ENCODE peak calls at places on chromosome 13, in seven cellular contexts. R is Panc1, Y is GM12878, Z is K562, D is GM23338, S is HepG2, M is HCT116. G is an unnamed sample. For H3K4me1, the result is how much of the 10 kb centered on the place peaks cover.

GRCh38 chr13:100721885-100722512 is 47.4 kb upstream of the TMTC4 start:
- ATAC-seq in D (peak), R (peak), Z (peak), Y (peak), M (peak), S (peak), G (no peak)

GRCh38 chr13:88979465-88980180 is 1308.5 kb downstream of the SLITRK5 start:
- ATAC-seq in M (no peak), Z (no peak), R (no peak), Y (peak), D (no peak), S (no peak), G (no peak)

GRCh38 chr13:51518847-51519246 is 65.4 kb upstream of the WDFY2 start:
- ATAC-seq in R (no peak), M (no peak), D (no peak), Y (peak), S (no peak), Z (no peak), G (no peak)

GRCh38 chr13:49812806-49813205 is 20.3 kb upstream of the KPNA3 start:
- ATAC-seq in Y (no peak), M (no peak), D (no peak), Z (no peak), R (no peak), S (no peak), G (no peak)

GRCh38 chr13:50731400-50731799 is 112.1 kb downstream of the DLEU7 start:
- ATAC-seq in Y (peak), D (no peak), R (no peak), Z (no peak), M (no peak), S (no peak), G (no peak)

GRCh38 chr13:74066937-74067336 is 67.3 kb downstream of the KLF12 start:
- ATAC-seq in S (no peak), D (no peak), M (no peak), R (no peak), Z (no peak), Y (no peak), G (no peak)

GRCh38 chr13:69264362-69265334 is 843.0 kb upstream of the ATXN8OS start:
- ATAC-seq in M (no peak), Z (peak), Y (peak), S (no peak), D (no peak), R (no peak), G (no peak)

GRCh38 chr13:78960881-78961280 is 301.9 kb upstream of the OBI1 start:
- ATAC-seq in S (no peak), Z (no peak), M (no peak), Y (no peak), R (no peak), D (no peak), G (no peak)

GRCh38 chr13:33119886-33120543 is 103.8 kb downstream of the KL start:
- ATAC-seq in Y (no peak), S (no peak), Z (no peak), R (peak), D (no peak), M (peak), G (no peak)

GRCh38 chr13:100788540-100788939 is 113.9 kb upstream of the TMTC4 start:
- ATAC-seq in Y (no peak), M (no peak), S (no peak), D (no peak), R (no peak), Z (no peak), G (no peak)

GRCh38 chr13:34421849-34422475 is 520.1 kb upstream of the NBEA start:
- ATAC-seq in Z (no peak), D (no peak), M (no peak), Y (no peak), R (no peak), S (no peak), G (peak)

GRCh38 chr13:50344717-50345116 is 329.5 kb downstream of the KCNRG start:
- ATAC-seq in D (no peak), S (no peak), Y (no peak), Z (no peak), R (no peak), M (no peak), G (no peak)

GRCh38 chr13:50255639-50256038 is 240.4 kb downstream of the KCNRG start:
- ATAC-seq in R (no peak), D (no peak), Y (no peak), S (no peak), Z (no peak), M (no peak), G (no peak)

GRCh38 chr13:97301382-97302095 is 79.4 kb downstream of the MBNL2 start:
- ATAC-seq in M (no peak), Z (no peak), Y (no peak), D (no peak), S (no peak), R (no peak), G (no peak)

GRCh38 chr13:106234656-106235055 is 300.8 kb downstream of the EFNB2 start:
- ATAC-seq in Z (no peak), Y (no peak), R (no peak), M (no peak), S (no peak), D (no peak), G (no peak)

GRCh38 chr13:49777746-49778614 is 14.5 kb downstream of the KPNA3 start:
- ATAC-seq in R (no peak), M (no peak), Z (no peak), S (peak), D (no peak), Y (peak), G (no peak)

GRCh38 chr13:23147827-23148226 is 33.0 kb upstream of the SGCG start:
- ATAC-seq in R (no peak), S (no peak), Z (no peak), D (peak), M (peak), Y (no peak), G (no peak)

GRCh38 chr13:46607768-46608553 is 55.0 kb downstream of the LRCH1 start:
- ATAC-seq in Z (no peak), D (peak), S (peak), M (peak), R (no peak), Y (peak), G (no peak)

GRCh38 chr13:106520205-106521004 is 15.1 kb downstream of the EFNB2 start:
- ATAC-seq in M (peak), Y (no peak), Z (no peak), R (no peak), S (no peak), D (peak), G (no peak)

GRCh38 chr13:56975647-56976046 is 165.1 kb upstream of the PRR20A start:
- ATAC-seq in D (no peak), Y (no peak), Z (no peak), R (no peak), M (no peak), S (no peak), G (no peak)

DNA sequence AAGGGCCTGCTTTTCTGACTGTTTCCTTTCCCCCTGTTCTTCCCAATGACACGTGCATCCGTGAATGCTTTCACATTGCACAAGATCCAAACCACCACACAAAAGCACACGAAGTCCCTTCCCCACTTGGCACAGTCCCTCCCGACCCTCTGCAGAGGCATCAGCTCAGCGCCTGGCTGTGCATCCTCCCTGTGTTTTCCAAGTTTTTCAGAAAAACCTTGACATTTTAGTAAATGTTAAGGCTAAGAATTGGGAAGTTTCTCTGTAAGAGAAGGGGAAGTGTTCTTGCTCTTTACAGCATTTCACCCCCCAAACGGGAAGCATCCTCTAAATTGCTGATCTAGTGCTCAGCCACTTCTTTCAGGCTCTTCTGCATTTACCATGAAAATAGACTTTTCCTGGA is 94.5 kb upstream of the TM9SF2 start:
- ATAC-seq in M (no peak), R (no peak), S (no peak), Y (no peak), D (no peak), Z (no peak), G (peak)
- TF ChIP-seq POLR2AphosphoS5 in M (no peak), R (no peak), S (no peak), Y (no peak), D (no peak), Z (no peak), G (no peak)

DNA sequence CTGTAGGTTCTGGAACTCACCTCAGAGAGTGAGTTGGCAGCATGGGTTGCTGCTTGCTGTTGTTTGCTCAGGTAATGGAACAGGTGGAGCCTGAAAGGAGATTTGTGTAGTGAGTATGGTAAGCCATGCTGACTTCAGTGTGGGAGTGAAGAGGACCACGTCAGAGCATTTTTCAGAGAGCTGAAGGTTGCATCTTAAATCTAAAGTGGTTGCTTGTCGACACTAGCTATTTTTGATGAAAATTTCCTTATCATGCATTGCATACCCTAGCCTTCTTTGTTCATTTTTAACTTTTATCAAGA is 57.6 kb upstream of the CYSLTR2 start:
- ATAC-seq in Z (no peak), R (no peak), S (no peak), Y (no peak), M (no peak), D (no peak), G (no peak)
- H3K4me1 ChIP-seq in Z (under half), R (under half), S (half or more), Y (under half), M (under half), D (under half), G (under half)

GRCh38 chr13:37595162-37595561 is 3.4 kb downstream of the POSTN start:
- ATAC-seq in S (no peak), R (no peak), D (peak), Z (no peak), M (no peak), Y (no peak), G (no peak)

GRCh38 chr13:37599509-37599908 is 941 bp upstream of the POSTN start:
- ATAC-seq in D (no peak), M (no peak), S (no peak), Y (no peak), R (no peak), Z (no peak), G (no peak)

GRCh38 chr13:37602743-37603381 is 4.3 kb upstream of the POSTN start:
- ATAC-seq in Y (no peak), D (no peak), S (no peak), Z (no peak), M (no peak), R (no peak), G (no peak)

GRCh38 chr13:37597477-37597876 is 1.1 kb downstream of the POSTN start:
- ATAC-seq in M (no peak), R (no peak), D (no peak), Z (no peak), S (no peak), Y (no peak), G (no peak)

DNA sequence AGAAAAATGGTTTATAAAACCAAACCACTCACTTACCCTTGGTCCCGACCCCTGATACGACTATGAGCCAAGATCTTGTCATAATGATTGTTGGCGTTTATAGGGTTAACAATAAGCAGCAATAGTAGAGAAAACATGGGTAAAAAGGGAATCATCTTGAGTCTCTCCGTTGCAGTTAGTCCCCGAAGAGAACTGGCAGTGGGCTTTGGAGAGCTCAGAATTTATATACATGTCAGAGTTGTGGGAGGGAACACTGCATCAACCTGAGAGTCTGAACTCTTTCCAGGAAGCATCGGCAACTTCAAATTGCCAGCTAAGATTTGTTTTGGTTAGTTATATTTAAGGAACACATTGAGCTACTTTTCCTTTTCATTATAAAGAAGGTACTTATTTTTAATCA is at the start of gene POSTN:
- ATAC-seq in Z (no peak), D (no peak), R (no peak), S (no peak), Y (no peak), M (no peak), G (no peak)
- H3K4me3 ChIP-seq in Z (no peak), D (no peak), R (no peak), S (no peak), Y (no peak), M (no peak), G (no peak)

GRCh38 chr13:112976526-112976925 is 7.5 kb downstream of the MCF2L start:
- ATAC-seq in Z (no peak), R (no peak), Y (no peak), M (no peak), S (no peak), D (no peak), G (no peak)
- TF ChIP-seq POLR2AphosphoS5 in Z (no peak), R (no peak), Y (no peak), M (no peak), S (no peak), D (no peak), G (no peak)

GRCh38 chr13:39451301-39451700 is 151.7 kb downstream of the LHFPL6 start:
- ATAC-seq in S (no peak), Z (no peak), D (no peak), M (no peak), R (no peak), Y (peak), G (no peak)

GRCh38 chr13:39452412-39452811 is 150.6 kb downstream of the LHFPL6 start:
- ATAC-seq in Z (no peak), D (no peak), S (no peak), R (no peak), Y (no peak), M (no peak), G (no peak)

GRCh38 chr13:39452834-39453233 is 150.2 kb downstream of the LHFPL6 start:
- ATAC-seq in Z (no peak), M (no peak), S (no peak), D (no peak), R (no peak), Y (no peak), G (no peak)

GRCh38 chr13:39450176-39450575 is 152.8 kb downstream of the LHFPL6 start:
- ATAC-seq in R (no peak), Z (no peak), Y (peak), M (no peak), D (no peak), S (no peak), G (no peak)

DNA sequence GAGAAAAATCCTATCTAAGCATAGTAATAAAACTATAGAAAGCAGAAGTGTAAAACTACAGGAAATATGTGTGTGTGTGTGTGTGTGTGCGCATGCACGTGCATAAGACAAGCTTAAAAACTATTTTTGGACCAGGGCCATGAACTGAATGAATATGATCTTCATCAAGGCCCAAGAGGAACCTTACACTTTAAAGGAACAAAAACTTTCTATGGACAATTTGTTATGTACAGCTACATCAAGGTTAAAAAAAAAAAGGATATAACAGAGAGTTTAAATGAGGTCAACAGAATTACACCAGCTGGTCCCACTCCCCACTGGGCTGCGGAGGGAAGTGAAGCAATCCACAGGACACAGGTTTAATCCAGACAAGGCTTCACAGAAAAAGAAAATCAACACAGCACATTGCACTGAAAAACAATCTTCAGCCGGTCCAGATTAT is 151.1 kb downstream of the LHFPL6 start:
- ATAC-seq in M (no peak), S (no peak), Z (no peak), D (no peak), Y (peak), R (no peak), G (peak)
- H3K4me1 ChIP-seq in M (under half), S (under half), Z (under half), D (under half), Y (under half), R (under half), G (under half)

DNA sequence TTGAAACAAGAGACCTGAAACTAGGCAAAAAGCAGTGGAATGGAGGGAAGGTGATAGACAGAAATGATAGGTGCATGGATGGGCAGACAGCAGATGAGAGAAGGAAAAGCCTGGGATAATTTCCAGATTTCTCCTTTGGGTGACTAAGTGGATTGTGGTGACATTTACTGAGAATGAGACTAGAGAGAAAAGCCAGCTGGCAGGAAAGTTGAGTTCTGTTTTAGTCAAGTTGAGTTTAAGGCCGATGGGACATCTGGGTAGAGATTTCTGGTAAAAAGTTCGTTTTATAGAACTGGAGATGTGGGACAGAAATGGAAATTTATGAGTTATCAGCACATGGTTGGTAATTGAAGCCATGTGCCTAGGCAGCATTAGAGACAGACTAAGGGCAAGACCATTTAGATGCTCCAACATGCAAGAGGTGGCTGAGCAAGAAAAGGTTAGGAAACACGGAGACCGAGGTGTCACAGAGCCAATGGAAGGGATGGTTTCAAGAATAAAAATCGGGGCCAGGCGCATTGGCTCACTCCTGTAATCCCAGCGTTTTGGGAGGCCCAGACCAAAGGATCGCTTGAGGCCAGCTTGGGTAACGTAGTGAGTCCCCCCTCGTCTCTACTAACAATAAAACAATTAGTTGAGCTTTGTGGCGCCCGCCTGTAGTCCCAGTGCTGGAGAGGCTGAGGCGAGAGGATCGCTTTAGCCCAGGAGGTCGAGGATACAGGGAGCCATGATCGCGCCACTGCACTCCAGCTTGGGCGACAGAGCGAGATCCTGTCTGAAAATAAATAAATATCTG is 9.6 kb upstream of the DGKH start:
- ATAC-seq in Y (no peak), R (no peak), M (no peak), Z (no peak), D (no peak), S (no peak), G (no peak)
- H3K4me3 ChIP-seq in Y (no peak), R (no peak), M (no peak), Z (no peak), D (peak), S (no peak), G (peak)

G was measured in gastroesophageal sphincter.